ENCODE peak calls at places on chromosomes 5 and 9, in seven cellular contexts. Z, Y, G, E, K, W and V are unnamed samples.

GRCh38 chr5:160083501-160083900 is 35.7 kb downstream of the PWWP2A start:
- DNase-seq in Z (peak), Y (no peak), G (no peak), E (no peak), K (no peak), W (no peak), V (no peak)

GRCh38 chr5:24094081-24094480 is 550.7 kb downstream of the CDH10 start:
- DNase-seq in Z (no peak), Y (peak), G (no peak), E (no peak), K (no peak), W (no peak), V (no peak)

GRCh38 chr5:132283423-132284043 is 10.7 kb upstream of the SLC22A4 start:
- DNase-seq in Z (peak), Y (peak), G (peak), E (peak), K (no peak), W (peak), V (no peak)

GRCh38 chr5:98905857-98906688 is 22.7 kb downstream of the CHD1 start:
- DNase-seq in Z (peak), Y (peak), G (peak), E (no peak), K (no peak), W (peak), V (no peak)

GRCh38 chr9:91416086-91416712 is 7.4 kb downstream of the NFIL3 start:
- DNase-seq in Z (peak), Y (peak), G (no peak), E (no peak), K (no peak), W (peak), V (no peak)

GRCh38 chr9:131287366-131287765 is 2.2 kb upstream of the PLPP7 start:
- DNase-seq in Z (no peak), Y (no peak), G (no peak), E (no peak), K (no peak), W (no peak), V (no peak)

GRCh38 chr5:33944543-33945132 is 8.5 kb downstream of the RXFP3 start:
- DNase-seq in Z (no peak), Y (no peak), G (no peak), E (no peak), K (no peak), W (no peak), V (no peak)

GRCh38 chr9:84323777-84324317 is 16.7 kb downstream of the SLC28A3 start:
- DNase-seq in Z (no peak), Y (no peak), G (no peak), E (no peak), K (no peak), W (no peak), V (no peak)

GRCh38 chr9:36974731-36975130 is 59.3 kb downstream of the PAX5 start:
- DNase-seq in Z (no peak), Y (no peak), G (no peak), E (no peak), K (no peak), W (no peak), V (no peak)

GRCh38 chr5:79821-80220 is 12.1 kb upstream of the PLEKHG4B start:
- DNase-seq in Z (no peak), Y (no peak), G (no peak), E (no peak), K (no peak), W (no peak), V (no peak)

GRCh38 chr5:173570321-173571090 is 45.9 kb downstream of the BOD1 start:
- DNase-seq in Z (no peak), Y (no peak), G (no peak), E (no peak), K (no peak), W (no peak), V (no peak)

GRCh38 chr5:135651156-135651555 is 72.4 kb upstream of the CXCL14 start:
- DNase-seq in Z (peak), Y (no peak), G (peak), E (no peak), K (no peak), W (peak), V (no peak)

GRCh38 chr5:124021066-124021641 is 509.2 kb downstream of the CSNK1G3 start:
- DNase-seq in Z (no peak), Y (peak), G (no peak), E (no peak), K (no peak), W (no peak), V (no peak)

GRCh38 chr9:136588663-136589464 is 43.0 kb upstream of the NOTCH1 start:
- DNase-seq in Z (no peak), Y (peak), G (no peak), E (no peak), K (peak), W (no peak), V (no peak)

GRCh38 chr5:59517926-59518585 is 375.5 kb downstream of the PDE4D start:
- DNase-seq in Z (peak), Y (peak), G (peak), E (no peak), K (no peak), W (peak), V (no peak)

GRCh38 chr9:86601697-86602096 is 247.5 kb upstream of the TUT7 start:
- DNase-seq in Z (peak), Y (peak), G (no peak), E (no peak), K (no peak), W (peak), V (no peak)

GRCh38 chr9:86202338-86202882 is 57.0 kb downstream of the C9orf153 start:
- DNase-seq in Z (peak), Y (peak), G (peak), E (peak), K (peak), W (peak), V (no peak)

GRCh38 chr5:17359451-17359965 is 138.5 kb upstream of the TAF11L2 start:
- DNase-seq in Z (peak), Y (peak), G (peak), E (no peak), K (no peak), W (peak), V (no peak)

GRCh38 chr9:85740821-85741111 is 988 bp downstream of the AGTPBP1 start:
- DNase-seq in Z (no peak), Y (peak), G (no peak), E (no peak), K (no peak), W (peak), V (no peak)

GRCh38 chr5:179836225-179837019 is 15.7 kb downstream of the SQSTM1 start:
- DNase-seq in Z (no peak), Y (peak), G (no peak), E (no peak), K (no peak), W (peak), V (no peak)

GRCh38 chr5:55993628-55994501 is 898 bp downstream of the IL6ST start:
- DNase-seq in Z (peak), Y (peak), G (no peak), E (no peak), K (no peak), W (no peak), V (no peak)

GRCh38 chr5:1545798-1546355 is 22.1 kb upstream of the LPCAT1 start:
- DNase-seq in Z (peak), Y (no peak), G (no peak), E (no peak), K (no peak), W (no peak), V (no peak)

GRCh38 chr5:80182802-80183645 is 72.8 kb downstream of the SERINC5 start:
- DNase-seq in Z (peak), Y (no peak), G (no peak), E (no peak), K (no peak), W (no peak), V (no peak)

GRCh38 chr9:127131871-127132270 is 9.4 kb upstream of the ANGPTL2 start:
- DNase-seq in Z (peak), Y (peak), G (peak), E (no peak), K (no peak), W (peak), V (no peak)

GRCh38 chr5:157266286-157267007 is 524 bp downstream of the CYFIP2 start:
- DNase-seq in Z (no peak), Y (no peak), G (no peak), E (no peak), K (peak), W (no peak), V (no peak)

GRCh38 chr5:172758077-172758835 is 12.7 kb downstream of the DUSP1 start:
- DNase-seq in Z (peak), Y (peak), G (peak), E (no peak), K (no peak), W (peak), V (no peak)

GRCh38 chr5:173003360-173003759 is 19.8 kb downstream of the ATP6V0E1 start:
- DNase-seq in Z (no peak), Y (no peak), G (no peak), E (no peak), K (no peak), W (no peak), V (no peak)

GRCh38 chr9:133979124-133979920 is 12.8 kb downstream of the VAV2 start:
- DNase-seq in Z (no peak), Y (peak), G (peak), E (peak), K (peak), W (peak), V (no peak)

GRCh38 chr5:1295650-1296037 is 776 bp upstream of the TERT start:
- DNase-seq in Z (no peak), Y (no peak), G (no peak), E (no peak), K (no peak), W (no peak), V (no peak)

GRCh38 chr9:80873861-80874260 is 815.5 kb downstream of the TLE1 start:
- DNase-seq in Z (no peak), Y (peak), G (peak), E (no peak), K (no peak), W (peak), V (no peak)

GRCh38 chr5:582936-583635 is 29.1 kb upstream of the CEP72 start:
- DNase-seq in Z (no peak), Y (no peak), G (no peak), E (no peak), K (no peak), W (no peak), V (no peak)

GRCh38 chr9:121499427-121500164 is at the start of gene GGTA1:
- DNase-seq in Z (peak), Y (peak), G (peak), E (peak), K (peak), W (peak), V (peak)

GRCh38 chr5:139293504-139294371 is at the start of gene MATR3:
- DNase-seq in Z (peak), Y (peak), G (peak), E (peak), K (peak), W (peak), V (peak)
- TF ChIP-seq CTCF in Z (no peak), Y (no peak), G (no peak), E (no peak), K (no peak), W (no peak), V (no peak)

GRCh38 chr9:22228542-22228941 is 218.1 kb upstream of the DMRTA1 start:
- DNase-seq in Z (peak), Y (peak), G (peak), E (no peak), K (no peak), W (peak), V (no peak)
- TF ChIP-seq CTCF in Z (peak), Y (peak), G (peak), E (peak), K (no peak), W (peak), V (peak)

GRCh38 chr5:88602584-88602983 is 280.4 kb downstream of the MEF2C start:
- DNase-seq in Z (peak), Y (no peak), G (no peak), E (no peak), K (no peak), W (no peak), V (no peak)
- TF ChIP-seq CTCF in Z (peak), Y (no peak), G (no peak), E (peak), K (peak), W (no peak), V (peak)

GRCh38 chr5:170746081-170746951 is 37.2 kb upstream of the GABRP start:
- DNase-seq in Z (no peak), Y (no peak), G (no peak), E (peak), K (peak), W (no peak), V (no peak)

GRCh38 chr5:170747357-170747756 is 36.2 kb upstream of the GABRP start:
- DNase-seq in Z (no peak), Y (no peak), G (no peak), E (peak), K (no peak), W (no peak), V (no peak)

GRCh38 chr5:170748986-170749385 is 34.5 kb upstream of the GABRP start:
- DNase-seq in Z (no peak), Y (no peak), G (no peak), E (no peak), K (no peak), W (no peak), V (no peak)

GRCh38 chr5:170746952-170747340 is 36.6 kb upstream of the GABRP start:
- DNase-seq in Z (no peak), Y (no peak), G (no peak), E (no peak), K (no peak), W (no peak), V (no peak)

GRCh38 chr5:170747851-170748250 is 35.7 kb upstream of the GABRP start:
- DNase-seq in Z (no peak), Y (peak), G (peak), E (peak), K (peak), W (no peak), V (peak)
- TF ChIP-seq CTCF in Z (peak), Y (peak), G (peak), E (peak), K (peak), W (peak), V (peak)

DNA sequence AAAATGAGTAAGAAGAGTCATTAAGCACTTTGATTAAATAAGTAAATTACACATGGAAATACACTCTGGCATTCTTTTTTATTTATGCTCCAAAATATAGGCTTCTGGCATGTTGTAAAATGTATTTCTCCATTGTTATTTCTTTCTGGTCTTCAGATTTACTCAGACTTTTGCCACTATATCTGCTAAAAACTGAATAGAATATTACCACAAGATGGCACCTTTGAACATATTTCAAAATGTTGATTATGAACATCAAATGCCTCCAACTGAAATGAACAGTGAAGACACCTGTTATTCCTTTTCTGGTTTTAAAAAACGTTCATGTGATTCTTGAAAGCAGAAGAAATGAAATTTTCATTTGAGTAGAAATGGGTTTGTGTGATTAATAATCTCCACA is 23.6 kb downstream of the TYRP1 start:
- DNase-seq in Z (no peak), Y (no peak), G (no peak), E (no peak), K (no peak), W (no peak), V (no peak)
- TF ChIP-seq CTCF in Z (no peak), Y (no peak), G (peak), E (peak), K (no peak), W (peak), V (no peak)

GRCh38 chr5:14405267-14405666 is 176.3 kb upstream of the OTULINL start:
- DNase-seq in Z (peak), Y (no peak), G (no peak), E (no peak), K (peak), W (no peak), V (no peak)
- TF ChIP-seq CTCF in Z (peak), Y (peak), G (peak), E (peak), K (peak), W (peak), V (peak)

GRCh38 chr5:137085206-137085605 is 413.9 kb downstream of the SPOCK1 start:
- DNase-seq in Z (no peak), Y (no peak), G (no peak), E (no peak), K (no peak), W (no peak), V (no peak)

GRCh38 chr5:137084016-137084415 is 415.1 kb downstream of the SPOCK1 start:
- DNase-seq in Z (no peak), Y (no peak), G (no peak), E (no peak), K (no peak), W (no peak), V (no peak)

GRCh38 chr5:137090151-137090550 is 409.0 kb downstream of the SPOCK1 start:
- DNase-seq in Z (no peak), Y (no peak), G (no peak), E (no peak), K (no peak), W (no peak), V (no peak)

GRCh38 chr5:137088175-137088574 is 411.0 kb downstream of the SPOCK1 start:
- DNase-seq in Z (no peak), Y (no peak), G (no peak), E (no peak), K (no peak), W (no peak), V (no peak)

GRCh38 chr5:137086289-137086838 is 412.8 kb downstream of the SPOCK1 start:
- DNase-seq in Z (no peak), Y (no peak), G (no peak), E (no peak), K (no peak), W (no peak), V (no peak)
- TF ChIP-seq CTCF in Z (no peak), Y (no peak), G (no peak), E (no peak), K (no peak), W (no peak), V (no peak)

GRCh38 chr5:83467315-83468044 is 4.1 kb upstream of the VCAN start:
- DNase-seq in Z (no peak), Y (peak), G (peak), E (peak), K (no peak), W (peak), V (no peak)
- TF ChIP-seq CTCF in Z (no peak), Y (peak), G (peak), E (peak), K (no peak), W (no peak), V (no peak)

GRCh38 chr5:31492824-31493223 is 39.1 kb downstream of the DROSHA start:
- DNase-seq in Z (peak), Y (peak), G (peak), E (no peak), K (no peak), W (peak), V (no peak)

GRCh38 chr5:31481531-31481930 is 50.4 kb downstream of the DROSHA start:
- DNase-seq in Z (no peak), Y (no peak), G (no peak), E (no peak), K (no peak), W (peak), V (no peak)

GRCh38 chr5:31485376-31486207 is 46.3 kb downstream of the DROSHA start:
- DNase-seq in Z (no peak), Y (no peak), G (no peak), E (no peak), K (no peak), W (no peak), V (no peak)

DNA sequence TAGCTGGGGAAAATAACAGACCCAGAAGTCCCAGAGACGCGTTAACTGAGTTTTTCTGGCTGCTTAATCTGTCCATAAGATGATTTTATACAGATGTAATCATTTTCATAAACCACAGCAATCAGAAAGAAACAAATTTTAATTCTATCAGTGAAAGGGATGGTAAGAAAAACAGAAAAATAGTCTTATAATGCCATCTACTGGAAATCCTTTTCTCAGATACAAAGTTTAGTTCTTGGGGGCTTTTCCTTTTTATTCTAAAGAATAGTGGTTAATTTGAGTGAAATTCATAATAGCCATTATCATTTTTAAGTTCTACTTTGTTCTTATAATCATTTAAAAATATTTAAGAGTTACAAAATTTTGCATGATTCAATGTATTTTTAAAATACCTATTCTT is 44.4 kb downstream of the DROSHA start:
- DNase-seq in Z (no peak), Y (no peak), G (no peak), E (no peak), K (no peak), W (peak), V (no peak)
- TF ChIP-seq CTCF in Z (no peak), Y (peak), G (no peak), E (no peak), K (no peak), W (peak), V (no peak)

GRCh38 chr5:6705959-6706358 is 7.3 kb upstream of the TENT4A start:
- DNase-seq in Z (no peak), Y (no peak), G (no peak), E (no peak), K (no peak), W (no peak), V (no peak)
- TF ChIP-seq CTCF in Z (no peak), Y (no peak), G (no peak), E (no peak), K (no peak), W (no peak), V (no peak)